ENCODE peak calls at places on chromosomes 16 and 17, in seven cellular contexts. Y is lower lobe of right lung, R is neural crest cell, G is GM12864, J is heart right ventricle, H is adrenal gland, V is lung. M is an unnamed sample.

GRCh38 chr17:28357901-28358197 is 522 bp upstream of the POLDIP2 start:
- DNase-seq in Y (no peak), R (no peak), G (no peak), J (no peak), H (no peak), V (no peak), M (no peak)

GRCh38 chr17:29570521-29570920 is 2.0 kb downstream of the TP53I13 start:
- DNase-seq in Y (no peak), R (no peak), G (no peak), J (no peak), H (no peak), V (no peak), M (peak)

GRCh38 chr16:67137605-67138004 is 13.2 kb downstream of the B3GNT9 start:
- DNase-seq in Y (no peak), R (no peak), G (no peak), J (no peak), H (no peak), V (no peak), M (no peak)

GRCh38 chr17:29376667-29377268 is 13.4 kb upstream of the TAOK1 start:
- DNase-seq in Y (no peak), R (no peak), G (no peak), J (peak), H (peak), V (no peak), M (no peak)

GRCh38 chr17:2853722-2854580 is 57.7 kb downstream of the RAP1GAP2 start:
- DNase-seq in Y (peak), R (no peak), G (no peak), J (no peak), H (no peak), V (no peak), M (no peak)

GRCh38 chr17:77281024-77281903 is 140.5 kb downstream of the SEC14L1 start:
- DNase-seq in Y (peak), R (peak), G (no peak), J (no peak), H (peak), V (peak), M (no peak)

GRCh38 chr17:56499799-56500388 is 93.6 kb upstream of the NOG start:
- DNase-seq in Y (no peak), R (no peak), G (peak), J (no peak), H (no peak), V (no peak), M (no peak)

GRCh38 chr17:39677581-39678339 is 9.5 kb downstream of the PNMT start:
- DNase-seq in Y (no peak), R (no peak), G (no peak), J (peak), H (no peak), V (no peak), M (no peak)

GRCh38 chr16:3745751-3746355 is 28.5 kb upstream of the TRAP1 start:
- DNase-seq in Y (no peak), R (no peak), G (no peak), J (no peak), H (peak), V (no peak), M (no peak)
- TF ChIP-seq CTCF in Y (no peak), R (no peak), G (no peak), J (no peak), H (no peak), V (no peak), M (no peak)

GRCh38 chr17:63366238-63366561 is 79.9 kb downstream of the CYB561 start:
- DNase-seq in Y (no peak), R (no peak), G (no peak), J (no peak), H (no peak), V (no peak), M (no peak)
- TF ChIP-seq CTCF in Y (no peak), R (no peak), G (no peak), J (no peak), H (no peak), V (no peak), M (no peak)

DNA sequence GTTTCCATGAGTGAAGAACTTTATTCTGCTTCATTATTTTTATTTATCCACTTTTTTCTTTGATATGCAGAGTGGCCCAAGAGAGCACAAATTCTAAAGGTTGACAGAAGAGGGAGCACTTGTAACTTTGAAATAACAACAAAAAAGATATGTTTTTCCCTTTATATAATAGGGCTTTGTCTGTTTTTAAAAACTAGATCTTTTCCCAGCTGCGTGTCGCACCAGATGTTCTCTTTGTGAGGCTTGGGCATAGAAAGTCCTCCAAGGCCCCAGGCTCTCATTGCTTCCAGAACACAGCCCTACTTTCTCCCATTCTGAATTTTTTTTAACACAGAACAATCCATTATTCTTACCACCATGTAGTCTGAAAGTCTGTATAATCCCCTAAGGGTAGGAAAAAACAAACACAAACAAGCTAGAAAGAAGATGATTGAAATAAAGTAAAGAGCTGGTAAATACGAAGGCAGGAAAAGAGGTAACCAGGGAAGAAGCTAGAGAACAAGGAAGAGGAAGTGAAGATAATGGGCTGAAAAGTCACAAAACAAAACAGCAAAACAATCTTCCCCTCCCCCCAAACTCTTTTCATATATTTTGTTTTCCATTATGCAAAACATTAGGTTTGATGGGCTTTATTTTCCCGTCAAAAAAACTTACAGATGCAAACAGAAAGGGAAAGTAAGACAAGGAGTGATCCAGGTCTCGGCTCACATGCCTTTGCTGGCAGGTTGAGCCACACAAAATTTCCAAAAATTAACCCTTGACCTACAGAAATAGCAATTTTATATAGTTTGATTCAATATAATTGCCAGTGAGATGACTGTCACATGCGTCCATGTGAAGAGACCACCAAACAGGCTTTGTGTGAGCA is 160.3 kb downstream of the ABCA8 start:
- DNase-seq in Y (no peak), R (peak), G (no peak), J (peak), H (peak), V (no peak), M (no peak)
- TF ChIP-seq CTCF in Y (peak), R (peak), G (peak), J (no peak), H (peak), V (no peak), M (peak)

DNA sequence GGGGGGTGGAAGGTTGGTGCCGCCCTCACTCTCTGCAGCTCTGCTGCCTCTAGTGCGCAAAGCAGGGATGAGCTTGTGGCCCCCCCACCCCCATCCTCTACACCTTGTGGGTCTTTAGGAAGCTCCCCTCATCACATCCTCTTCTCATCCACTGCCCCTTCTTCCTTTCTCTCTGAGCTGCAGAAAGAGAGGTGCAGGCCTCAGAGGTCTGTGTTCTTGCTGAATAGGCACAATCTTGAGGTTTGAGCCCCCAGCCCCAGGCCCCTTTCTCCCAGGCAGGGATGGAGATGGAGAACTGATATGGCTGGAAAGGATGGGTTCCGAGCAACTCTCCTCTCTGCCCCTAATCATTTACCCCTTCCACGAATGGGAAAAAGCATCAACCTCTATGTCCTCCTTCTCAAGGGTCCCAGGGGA is 2.6 kb downstream of the CACNA1G start:
- DNase-seq in Y (no peak), R (no peak), G (no peak), J (no peak), H (no peak), V (no peak), M (no peak)
- TF ChIP-seq CTCF in Y (no peak), R (no peak), G (peak), J (no peak), H (no peak), V (no peak), M (peak)

GRCh38 chr16:85891033-85891775 is 7.8 kb upstream of the IRF8 start:
- DNase-seq in Y (no peak), R (no peak), G (no peak), J (no peak), H (no peak), V (no peak), M (no peak)

GRCh38 chr16:85897384-85897783 is 1.6 kb upstream of the IRF8 start:
- DNase-seq in Y (no peak), R (no peak), G (no peak), J (no peak), H (no peak), V (no peak), M (no peak)

GRCh38 chr16:85898521-85899442 is at the start of gene IRF8:
- DNase-seq in Y (peak), R (peak), G (peak), J (peak), H (peak), V (peak), M (no peak)

GRCh38 chr16:85891776-85892166 is 7.2 kb upstream of the IRF8 start:
- DNase-seq in Y (no peak), R (no peak), G (no peak), J (no peak), H (no peak), V (no peak), M (no peak)

DNA sequence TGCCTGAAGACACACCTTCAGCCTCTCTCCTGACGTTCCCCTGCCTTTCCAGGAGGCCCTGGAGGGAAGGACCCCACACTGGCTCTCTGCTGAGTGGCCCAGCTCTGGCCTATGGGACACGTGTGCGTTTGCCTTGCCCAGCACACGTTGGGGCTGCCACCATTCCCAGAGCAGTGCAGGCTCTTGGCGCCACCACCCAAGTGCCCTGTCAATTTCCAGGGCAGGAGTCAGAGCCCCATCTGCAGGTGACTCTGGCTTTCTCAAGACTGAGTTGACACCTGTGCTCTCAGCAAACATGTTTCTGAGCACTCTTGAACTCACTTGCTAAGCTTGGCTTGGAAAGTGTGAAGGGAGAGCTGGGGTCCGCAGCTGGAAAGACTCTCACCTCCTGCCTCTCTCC is 4.7 kb upstream of the IRF8 start:
- DNase-seq in Y (no peak), R (no peak), G (no peak), J (no peak), H (no peak), V (no peak), M (no peak)
- TF ChIP-seq CTCF in Y (peak), R (no peak), G (peak), J (no peak), H (no peak), V (no peak), M (no peak)

GRCh38 chr17:55305321-55306087 is 40.7 kb downstream of the HLF start:
- DNase-seq in Y (no peak), R (no peak), G (no peak), J (no peak), H (no peak), V (no peak), M (no peak)

GRCh38 chr17:55303008-55303493 is 38.3 kb downstream of the HLF start:
- DNase-seq in Y (no peak), R (no peak), G (no peak), J (no peak), H (no peak), V (no peak), M (no peak)

GRCh38 chr17:55302407-55302787 is 37.6 kb downstream of the HLF start:
- DNase-seq in Y (no peak), R (no peak), G (no peak), J (no peak), H (no peak), V (no peak), M (no peak)

GRCh38 chr17:55304171-55304859 is 39.6 kb downstream of the HLF start:
- DNase-seq in Y (no peak), R (no peak), G (no peak), J (no peak), H (no peak), V (no peak), M (no peak)

DNA sequence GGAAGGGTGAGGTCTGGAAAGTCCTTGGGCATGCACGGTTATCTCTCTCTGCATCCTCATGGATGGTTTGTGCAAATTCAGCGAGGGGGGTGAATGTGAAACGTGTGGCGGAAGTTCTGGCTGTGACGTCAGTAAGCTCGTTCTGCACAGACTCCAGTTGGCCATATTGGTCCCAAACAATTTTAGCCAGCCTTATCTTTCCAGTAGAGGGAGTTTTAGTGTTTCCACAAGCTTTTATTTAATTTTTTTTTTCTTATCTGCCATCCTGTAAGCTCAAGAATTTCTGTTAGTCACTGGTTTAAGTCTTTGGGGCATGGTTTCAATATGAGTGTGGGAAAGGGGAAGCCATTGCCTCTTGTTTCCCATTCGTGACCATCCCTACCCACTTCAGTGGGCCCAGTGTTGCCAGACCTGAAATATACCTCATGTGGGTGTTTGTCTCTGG is 39.0 kb downstream of the HLF start:
- DNase-seq in Y (no peak), R (no peak), G (no peak), J (no peak), H (peak), V (no peak), M (no peak)
- TF ChIP-seq CTCF in Y (no peak), R (no peak), G (no peak), J (no peak), H (peak), V (no peak), M (peak)

M was measured in chondrocyte.